ENCODE peak calls at places on chromosome 14, in four cellular contexts. P is SK-N-SH, C is K562, K is GM12878. A is an unnamed sample.

GRCh38 chr14:55976619-55977018 is 141.6 kb upstream of the PELI2 start:
- DNase-seq in P (no peak), C (no peak), K (no peak), A (no peak)

GRCh38 chr14:35402323-35403084 is 2.0 kb downstream of the NFKBIA start:
- DNase-seq in P (no peak), C (no peak), K (no peak), A (no peak)

GRCh38 chr14:20711275-20712069 is 22.9 kb downstream of the ANG start:
- DNase-seq in P (no peak), C (peak), K (no peak), A (no peak)

GRCh38 chr14:81164167-81164774 is 56.5 kb downstream of the GTF2A1 start:
- DNase-seq in P (peak), C (peak), K (peak), A (peak)

GRCh38 chr14:38121280-38121679 is 86.4 kb upstream of the SSTR1 start:
- DNase-seq in P (no peak), C (no peak), K (no peak), A (no peak)

GRCh38 chr14:92638266-92638665 is 110.2 kb downstream of the LGMN start:
- DNase-seq in P (no peak), C (no peak), K (no peak), A (no peak)

GRCh38 chr14:90399541-90400444 is 3.0 kb downstream of the CALM1 start:
- DNase-seq in P (peak), C (peak), K (peak), A (peak)

GRCh38 chr14:48963231-48963630 is 622.9 kb downstream of the RPS29 start:
- DNase-seq in P (no peak), C (no peak), K (no peak), A (peak)

GRCh38 chr14:36996133-36996856 is 176.1 kb downstream of the SLC25A21 start:
- DNase-seq in P (no peak), C (peak), K (no peak), A (no peak)

GRCh38 chr14:98173291-98173690 is 1098.7 kb downstream of the BCL11B start:
- DNase-seq in P (no peak), C (no peak), K (no peak), A (no peak)

GRCh38 chr14:61090432-61091216 is 109.6 kb downstream of the SLC38A6 start:
- DNase-seq in P (no peak), C (no peak), K (no peak), A (no peak)

GRCh38 chr14:77268989-77269595 is 1.9 kb downstream of the NGB start:
- DNase-seq in P (no peak), C (no peak), K (no peak), A (no peak)

GRCh38 chr14:52369305-52369781 is 55.2 kb downstream of the PTGER2 start:
- DNase-seq in P (no peak), C (no peak), K (no peak), A (no peak)

GRCh38 chr14:28756896-28757570 is 9.6 kb upstream of the FOXG1 start:
- DNase-seq in P (peak), C (no peak), K (no peak), A (peak)

GRCh38 chr14:67618617-67619063 is 1.1 kb upstream of the ARG2 start:
- DNase-seq in P (peak), C (peak), K (no peak), A (peak)

GRCh38 chr14:22386924-22387775 is 201.9 kb downstream of the DAD1 start:
- DNase-seq in P (peak), C (peak), K (peak), A (peak)

GRCh38 chr14:93775158-93775557 is 13.1 kb downstream of the PRIMA1 start:
- DNase-seq in P (no peak), C (no peak), K (no peak), A (no peak)

GRCh38 chr14:46840971-46841729 is 189.6 kb upstream of the RPL10L start:
- DNase-seq in P (no peak), C (no peak), K (no peak), A (no peak)

GRCh38 chr14:31576949-31577348 is 15.7 kb downstream of the NUBPL start:
- DNase-seq in P (no peak), C (no peak), K (no peak), A (no peak)

GRCh38 chr14:92659765-92660561 is 88.5 kb downstream of the LGMN start:
- DNase-seq in P (no peak), C (no peak), K (no peak), A (no peak)

GRCh38 chr14:23464700-23465099 is 4.8 kb upstream of the NGDN start:
- DNase-seq in P (no peak), C (no peak), K (no peak), A (no peak)
- TF ChIP-seq MXI1 in P (no peak), C (no peak), K (no peak), A (no peak)

GRCh38 chr14:89206426-89206825 is 210.6 kb downstream of the FOXN3 start:
- DNase-seq in P (no peak), C (no peak), K (no peak), A (no peak)

GRCh38 chr14:89201645-89202044 is 215.4 kb downstream of the FOXN3 start:
- DNase-seq in P (no peak), C (no peak), K (peak), A (no peak)

GRCh38 chr14:89205137-89205740 is 211.8 kb downstream of the FOXN3 start:
- DNase-seq in P (no peak), C (no peak), K (no peak), A (no peak)

GRCh38 chr14:89198544-89199329 is 218.3 kb downstream of the FOXN3 start:
- DNase-seq in P (no peak), C (no peak), K (no peak), A (no peak)

DNA sequence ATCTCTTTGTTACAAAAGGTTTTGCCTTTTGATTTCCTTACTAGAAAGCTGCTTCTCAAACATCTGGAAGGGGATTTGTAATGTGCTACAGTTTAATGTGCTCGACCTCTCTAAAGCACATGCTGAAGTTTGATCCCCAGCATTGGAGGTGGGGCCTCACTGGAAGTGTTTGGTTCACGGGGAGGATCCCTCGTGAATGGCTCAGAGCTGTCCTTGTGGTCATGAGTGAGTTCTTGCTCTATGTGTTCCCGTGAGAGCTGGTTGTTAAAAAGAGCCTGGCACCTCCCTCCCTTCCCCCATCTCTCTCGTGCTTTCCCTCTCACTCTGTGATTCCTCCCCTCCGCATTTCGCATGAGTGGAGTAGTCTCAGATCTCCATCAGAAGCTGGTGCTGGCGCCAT is 214.6 kb downstream of the FOXN3 start:
- DNase-seq in P (no peak), C (no peak), K (no peak), A (no peak)
- TF ChIP-seq CHD2 in P (no peak), C (no peak), K (no peak), A (no peak)

DNA sequence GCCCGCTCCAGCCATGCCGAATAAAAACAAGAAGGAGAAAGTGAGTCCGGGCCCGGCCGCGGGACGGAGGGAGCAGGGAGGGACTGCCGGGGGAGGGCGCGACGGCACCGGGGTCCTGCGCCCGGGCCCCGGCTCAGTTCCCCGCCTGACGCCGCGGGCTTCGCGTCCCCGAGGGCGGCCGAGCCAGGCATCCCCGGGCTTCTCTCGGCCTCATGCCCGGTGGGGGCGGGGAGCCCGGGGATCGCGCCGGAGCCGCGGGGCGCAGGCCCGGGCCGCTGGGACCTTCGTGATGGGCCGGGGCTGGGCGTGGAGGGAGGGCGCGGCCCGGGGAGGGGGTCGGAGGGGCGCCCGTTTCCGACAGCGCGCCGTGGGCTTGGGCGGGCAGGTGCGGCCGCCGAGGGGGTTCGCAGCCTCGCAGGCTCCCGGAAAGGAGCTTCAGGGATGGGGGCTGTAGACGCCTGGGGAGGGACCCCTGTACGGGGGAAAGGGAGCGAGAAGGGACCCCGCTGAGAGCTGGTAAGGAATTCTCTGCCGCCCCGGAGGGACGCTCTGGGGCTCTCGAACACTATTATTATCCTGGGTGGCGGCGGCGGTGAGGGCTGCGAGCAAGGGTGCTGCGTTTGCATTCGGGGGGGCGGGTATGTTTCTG is 496 bp downstream of the PPP2R5C start:
- DNase-seq in P (peak), C (peak), K (no peak), A (no peak)
- TF ChIP-seq MXI1 in P (no peak), C (no peak), K (no peak), A (no peak)

GRCh38 chr14:30069536-30069935 is 141.9 kb upstream of the PRKD1 start:
- DNase-seq in P (no peak), C (no peak), K (no peak), A (no peak)

DNA sequence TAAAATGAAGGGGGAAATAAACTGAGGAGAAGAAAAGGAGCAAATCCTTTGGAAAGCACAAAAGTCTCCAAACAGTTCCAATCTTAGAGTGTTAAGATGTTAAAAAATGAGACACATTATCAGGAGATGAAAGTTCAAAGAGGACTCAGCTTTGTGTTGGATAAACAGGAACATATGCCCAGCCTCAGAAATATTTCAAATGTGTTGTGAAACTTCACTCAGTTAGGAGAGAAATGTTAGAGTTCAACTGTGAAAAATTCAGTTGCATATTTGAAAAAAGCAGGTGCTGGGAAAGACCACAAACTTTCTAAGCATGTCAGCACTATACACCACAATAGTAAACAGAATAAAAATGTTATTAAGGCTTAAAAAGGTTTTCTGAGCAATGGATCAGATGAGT is 136.8 kb upstream of the PRKD1 start:
- DNase-seq in P (no peak), C (no peak), K (no peak), A (no peak)
- TF ChIP-seq CHD2 in P (no peak), C (no peak), K (no peak), A (no peak)

GRCh38 chr14:88551936-88552565 is 2.8 kb downstream of the PTPN21 start:
- DNase-seq in P (peak), C (no peak), K (no peak), A (no peak)

GRCh38 chr14:88552859-88553258 is 1.9 kb downstream of the PTPN21 start:
- DNase-seq in P (no peak), C (no peak), K (no peak), A (peak)

GRCh38 chr14:88556581-88556980 is 1.8 kb upstream of the PTPN21 start:
- DNase-seq in P (no peak), C (no peak), K (no peak), A (no peak)

GRCh38 chr14:88553886-88554457 is 835 bp downstream of the PTPN21 start:
- DNase-seq in P (no peak), C (no peak), K (no peak), A (no peak)

GRCh38 chr14:88554458-88555286 is at the start of gene PTPN21:
- DNase-seq in P (peak), C (peak), K (no peak), A (peak)
- TF ChIP-seq MXI1 in P (peak), C (no peak), K (no peak), A (peak)

GRCh38 chr14:68814376-68815287 is 21.8 kb upstream of the ZFP36L1 start:
- DNase-seq in P (peak), C (peak), K (peak), A (peak)
- TF ChIP-seq CHD2 in P (no peak), C (no peak), K (peak), A (no peak)

A was measured in HepG2.